ENCODE peak calls at places on chromosomes 6 and 20, in six cellular contexts. M is esophagus muscularis mucosa; A is lower lobe of right lung; Q is mesendoderm; V is stimulated activated naive B cell treated with anti-CD40 and anti-IgM and Interleukin-4, amounts not matched to agents 10 μg/mL and 1 μg/mL and 100 μg/mL, for 72 hours; H is AG04450. X is an unnamed sample.

GRCh38 chr6:106514281-106514885 is 114.9 kb downstream of the RTN4IP1 start:
- DNase-seq in M (no peak), A (no peak), Q (no peak), V (no peak), H (no peak), X (no peak)

GRCh38 chr20:60206259-60206658 is 248.0 kb downstream of the CDH26 start:
- DNase-seq in M (peak), A (no peak), Q (peak), V (no peak), H (peak), X (peak)

GRCh38 chr6:120514544-120514943 is 819.7 kb downstream of the TBC1D32 start:
- DNase-seq in M (no peak), A (no peak), Q (no peak), V (no peak), H (no peak), X (no peak)

GRCh38 chr6:170151235-170152110 is 139.4 kb downstream of the DLL1 start:
- DNase-seq in M (no peak), A (peak), Q (peak), V (no peak), H (no peak), X (no peak)

GRCh38 chr6:169847773-169848380 is 96.5 kb downstream of the ERMARD start:
- DNase-seq in M (no peak), A (no peak), Q (no peak), V (no peak), H (no peak), X (no peak)

GRCh38 chr6:119627908-119628669 is 278.5 kb upstream of the MAN1A1 start:
- DNase-seq in M (no peak), A (no peak), Q (peak), V (no peak), H (no peak), X (no peak)

GRCh38 chr6:156978948-156979347 is 201.8 kb downstream of the ARID1B start:
- DNase-seq in M (no peak), A (no peak), Q (no peak), V (no peak), H (no peak), X (no peak)

GRCh38 chr6:33008944-33009861 is at the start of gene HLA-DOA:
- DNase-seq in M (no peak), A (no peak), Q (peak), V (peak), H (no peak), X (no peak)

GRCh38 chr6:44535446-44535845 is 147.9 kb downstream of the CDC5L start:
- DNase-seq in M (peak), A (no peak), Q (no peak), V (no peak), H (no peak), X (no peak)

GRCh38 chr6:157406666-157407065 is 25.7 kb downstream of the ZDHHC14 start:
- DNase-seq in M (no peak), A (no peak), Q (peak), V (no peak), H (no peak), X (no peak)

GRCh38 chr6:3209114-3210023 is 18.1 kb downstream of the TUBB2B start:
- DNase-seq in M (no peak), A (no peak), Q (peak), V (peak), H (peak), X (peak)

GRCh38 chr6:63475707-63476106 is 96.6 kb upstream of the LOC128125822 start:
- DNase-seq in M (no peak), A (no peak), Q (no peak), V (no peak), H (no peak), X (no peak)

GRCh38 chr6:169723991-169724553 is at the start of gene PHF10:
- DNase-seq in M (no peak), A (peak), Q (peak), V (no peak), H (no peak), X (no peak)

GRCh38 chr6:4941782-4942672 is 61.8 kb downstream of the RPP40 start:
- DNase-seq in M (no peak), A (no peak), Q (peak), V (no peak), H (peak), X (peak)

GRCh38 chr6:32176476-32177181 is 745 bp upstream of the AGPAT1 start:
- DNase-seq in M (no peak), A (no peak), Q (no peak), V (no peak), H (no peak), X (no peak)

GRCh38 chr6:31878761-31879542 is at the start of gene SLC44A4:
- DNase-seq in M (no peak), A (no peak), Q (no peak), V (no peak), H (no peak), X (no peak)

GRCh38 chr6:25606151-25606550 is 45.9 kb upstream of the SCGN start:
- DNase-seq in M (no peak), A (no peak), Q (no peak), V (no peak), H (no peak), X (no peak)

GRCh38 chr6:109454483-109455160 is 950 bp downstream of the MICAL1 start:
- DNase-seq in M (no peak), A (peak), Q (no peak), V (peak), H (no peak), X (no peak)

GRCh38 chr6:139028242-139028657 is 295 bp upstream of the ABRACL start:
- DNase-seq in M (no peak), A (no peak), Q (no peak), V (no peak), H (no peak), X (no peak)

GRCh38 chr6:9628819-9629218 is 786.1 kb downstream of the TFAP2A start:
- DNase-seq in M (no peak), A (no peak), Q (no peak), V (no peak), H (no peak), X (no peak)